ENCODE peak calls at places on chromosomes 6 and 20, in six cellular contexts. E, Z, Y, T, O and D are unnamed samples.

GRCh38 chr6:161410076-161410475 is 136.2 kb upstream of the AGPAT4 start:
- ATAC-seq in E (no peak), Z (no peak), Y (no peak), T (no peak), O (peak), D (no peak)

GRCh38 chr20:831251-831650 is 2.3 kb upstream of the FAM110A start:
- ATAC-seq in E (no peak), Z (no peak), Y (no peak), T (no peak), O (no peak), D (no peak)

GRCh38 chr6:86856937-86857563 is 80.3 kb upstream of the HTR1E start:
- ATAC-seq in E (no peak), Z (no peak), Y (no peak), T (no peak), O (no peak), D (no peak)

GRCh38 chr20:48718914-48719578 is 108.8 kb downstream of the PREX1 start:
- ATAC-seq in E (no peak), Z (no peak), Y (peak), T (peak), O (no peak), D (no peak)

GRCh38 chr20:29756664-29757063 is 1500.8 kb upstream of the DEFB115 start:
- ATAC-seq in E (no peak), Z (no peak), Y (no peak), T (no peak), O (no peak), D (no peak)

GRCh38 chr20:3312940-3313656 is 74.1 kb upstream of the SLC4A11 start:
- ATAC-seq in E (peak), Z (peak), Y (no peak), T (no peak), O (peak), D (peak)

GRCh38 chr20:8662433-8662954 is 406.4 kb upstream of the PLCB4 start:
- ATAC-seq in E (no peak), Z (no peak), Y (no peak), T (no peak), O (no peak), D (no peak)

GRCh38 chr6:136677822-136678221 is 114.5 kb downstream of the MAP3K5 start:
- ATAC-seq in E (no peak), Z (no peak), Y (no peak), T (peak), O (peak), D (no peak)

GRCh38 chr6:33335916-33336315 is 18.4 kb upstream of the ZBTB22 start:
- ATAC-seq in E (no peak), Z (no peak), Y (no peak), T (no peak), O (no peak), D (no peak)

GRCh38 chr6:160112628-160113294 is 8.9 kb upstream of the SLC22A1 start:
- ATAC-seq in E (no peak), Z (no peak), Y (no peak), T (peak), O (no peak), D (no peak)

GRCh38 chr20:1467355-1468116 is 887 bp upstream of the NSFL1C start:
- ATAC-seq in E (peak), Z (no peak), Y (no peak), T (peak), O (peak), D (peak)

GRCh38 chr6:125196613-125197012 is 43.0 kb downstream of the TPD52L1 start:
- ATAC-seq in E (no peak), Z (no peak), Y (no peak), T (no peak), O (no peak), D (no peak)

GRCh38 chr6:26043389-26044139 is 43.7 kb upstream of the HFE start:
- ATAC-seq in E (peak), Z (peak), Y (peak), T (peak), O (peak), D (peak)

GRCh38 chr6:113564401-113565161 is 292.6 kb upstream of the MARCKS start:
- ATAC-seq in E (peak), Z (peak), Y (no peak), T (peak), O (peak), D (peak)

GRCh38 chr6:140480852-140481251 is 1106.4 kb upstream of the CITED2 start:
- ATAC-seq in E (peak), Z (no peak), Y (no peak), T (no peak), O (no peak), D (peak)

GRCh38 chr20:36861875-36862801 is 13.8 kb upstream of the TLDC2 start:
- ATAC-seq in E (peak), Z (peak), Y (no peak), T (peak), O (peak), D (peak)